ENCODE peak calls at places on chromosomes 12 and 14, in six cellular contexts. R is gastrocnemius medialis; H is BJ; O is OCI-LY7; G is CD4-positive, alpha-beta T cell; T is neural crest cell. Y is an unnamed sample.

GRCh38 chr12:53324113-53324778 is 2.8 kb upstream of the AAAS start:
- DNase-seq in R (no peak), H (no peak), O (peak; percentile 82), G (peak; percentile 33), T (no peak), Y (peak; percentile 79)

GRCh38 chr12:132566551-132567131 is 43.7 kb downstream of the LRCOL1 start:
- DNase-seq in R (no peak), H (no peak), O (no peak), G (no peak), T (no peak), Y (no peak)

GRCh38 chr14:65927871-65928270 is 515.3 kb downstream of the FUT8 start:
- DNase-seq in R (no peak), H (no peak), O (no peak), G (peak; percentile 48), T (no peak), Y (no peak)

GRCh38 chr12:49587174-49587908 is 18.1 kb downstream of the FAM186B start:
- DNase-seq in R (no peak), H (no peak), O (no peak), G (no peak), T (no peak), Y (no peak)

GRCh38 chr14:23930742-23931141 is 22.8 kb upstream of the DHRS4 start:
- DNase-seq in R (no peak), H (no peak), O (no peak), G (no peak), T (no peak), Y (no peak)

GRCh38 chr12:117850048-117850447 is 118.7 kb downstream of the KSR2 start:
- DNase-seq in R (no peak), H (no peak), O (peak; percentile 40), G (no peak), T (peak; percentile 39), Y (peak; percentile 54)

GRCh38 chr12:30010071-30011052 is 226.6 kb upstream of the TMTC1 start:
- DNase-seq in R (no peak), H (no peak), O (no peak), G (no peak), T (no peak), Y (no peak)

GRCh38 chr14:104223101-104223809 is 84.9 kb downstream of the KIF26A start:
- DNase-seq in R (no peak), H (no peak), O (no peak), G (no peak), T (no peak), Y (no peak)

GRCh38 chr12:19967486-19967885 is 400.9 kb upstream of the PDE3A start:
- DNase-seq in R (no peak), H (peak; percentile 93), O (no peak), G (no peak), T (no peak), Y (no peak)

GRCh38 chr12:115079760-115080159 is 395.8 kb upstream of the TBX3 start:
- DNase-seq in R (no peak), H (no peak), O (no peak), G (no peak), T (no peak), Y (no peak)

GRCh38 chr12:64895541-64895940 is 71.1 kb downstream of the TBC1D30 start:
- DNase-seq in R (no peak), H (no peak), O (no peak), G (no peak), T (no peak), Y (no peak)

GRCh38 chr14:80206351-80206750 is 5.0 kb downstream of the DIO2 start:
- DNase-seq in R (no peak), H (no peak), O (no peak), G (no peak), T (no peak), Y (no peak)

GRCh38 chr14:105090493-105091334 is 25.5 kb upstream of the GPR132 start:
- DNase-seq in R (peak; percentile 45), H (no peak), O (peak; percentile 82), G (peak; percentile 82), T (peak; percentile 88), Y (peak; percentile 90)

GRCh38 chr14:51006781-51007211 is 62.5 kb upstream of the PYGL start:
- DNase-seq in R (peak; percentile 82), H (peak; percentile 41), O (no peak), G (no peak), T (peak; percentile 12), Y (no peak)

DNA sequence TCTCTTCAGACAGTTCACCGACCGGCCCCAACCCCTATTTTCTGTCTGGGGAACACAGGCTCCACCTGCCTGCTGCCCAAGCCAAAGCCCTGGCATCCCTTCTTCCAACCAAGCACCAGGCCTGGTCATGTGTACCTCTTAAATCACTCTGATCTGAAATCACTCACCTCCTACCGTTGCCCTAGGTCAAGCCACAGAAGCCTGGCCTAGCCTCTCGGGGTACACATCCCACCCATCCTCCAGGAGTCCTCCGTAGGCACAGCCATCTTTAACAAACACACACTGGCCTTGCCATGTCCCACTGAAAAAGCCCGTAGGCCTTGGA is 81.8 kb downstream of the IRF2BPL start:
- DNase-seq in R (no peak), H (no peak), O (no peak), G (no peak), T (no peak), Y (no peak)
- TF ChIP-seq CTCF in R (no peak), H (no peak), O (no peak), G (no peak), T (no peak), Y (no peak)

GRCh38 chr14:74563621-74564159 is 48.3 kb downstream of the LTBP2 start:
- DNase-seq in R (no peak), H (no peak), O (no peak), G (no peak), T (no peak), Y (no peak)
- TF ChIP-seq CTCF in R (no peak), H (no peak), O (no peak), G (no peak), T (no peak), Y (no peak)

GRCh38 chr12:40375076-40375475 is 150.3 kb downstream of the LRRK2 start:
- DNase-seq in R (no peak), H (no peak), O (peak; percentile 50), G (no peak), T (no peak), Y (no peak)
- TF ChIP-seq CTCF in R (no peak), H (peak; percentile 37), O (peak; percentile 75), G (no peak), T (peak; percentile 43), Y (no peak)

DNA sequence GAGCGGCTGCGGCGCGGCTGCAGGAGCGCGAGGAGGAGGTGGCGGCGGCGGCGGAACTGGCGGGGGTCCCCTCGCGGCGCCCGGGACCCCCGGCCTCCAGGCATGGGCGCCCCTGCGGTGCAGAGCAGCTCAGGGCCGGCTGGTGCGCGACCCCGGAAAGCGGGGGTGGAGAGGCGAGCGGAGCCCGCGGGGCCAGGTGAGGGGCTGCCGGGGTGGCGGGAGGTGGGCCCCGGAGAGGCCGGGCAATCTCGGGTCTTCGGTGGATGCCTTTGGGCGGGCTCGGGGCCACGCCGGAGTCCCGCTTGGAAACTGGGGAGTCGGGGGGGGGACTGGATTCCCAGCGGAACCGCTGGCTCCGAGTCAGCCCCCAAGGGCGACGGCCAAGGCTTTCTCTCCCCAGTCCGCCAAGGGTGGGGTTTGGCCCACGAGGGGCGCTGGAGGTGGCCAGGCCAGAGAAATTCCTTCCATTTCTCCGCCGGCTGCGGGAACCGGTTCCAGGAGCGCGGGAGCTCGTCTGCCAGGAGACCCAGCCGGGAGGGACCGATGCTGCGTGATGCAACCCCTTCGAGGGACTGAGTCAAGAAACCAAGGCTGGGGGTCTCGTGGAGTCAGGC is 13.9 kb upstream of the NR4A1 start:
- DNase-seq in R (no peak), H (no peak), O (peak; percentile 52), G (no peak), T (no peak), Y (no peak)
- TF ChIP-seq CTCF in R (peak; percentile 15), H (peak; percentile 34), O (peak; percentile 15), G (no peak), T (no peak), Y (no peak)

GRCh38 chr14:22266683-22267082 is 322.3 kb downstream of the DAD1 start:
- DNase-seq in R (no peak), H (no peak), O (no peak), G (no peak), T (no peak), Y (no peak)

GRCh38 chr14:22266141-22266442 is 322.9 kb downstream of the DAD1 start:
- DNase-seq in R (no peak), H (no peak), O (no peak), G (no peak), T (no peak), Y (no peak)

GRCh38 chr14:22263961-22264360 is 325.1 kb downstream of the DAD1 start:
- DNase-seq in R (no peak), H (no peak), O (no peak), G (no peak), T (no peak), Y (no peak)

GRCh38 chr14:22264759-22265158 is 324.3 kb downstream of the DAD1 start:
- DNase-seq in R (no peak), H (no peak), O (no peak), G (no peak), T (no peak), Y (no peak)

DNA sequence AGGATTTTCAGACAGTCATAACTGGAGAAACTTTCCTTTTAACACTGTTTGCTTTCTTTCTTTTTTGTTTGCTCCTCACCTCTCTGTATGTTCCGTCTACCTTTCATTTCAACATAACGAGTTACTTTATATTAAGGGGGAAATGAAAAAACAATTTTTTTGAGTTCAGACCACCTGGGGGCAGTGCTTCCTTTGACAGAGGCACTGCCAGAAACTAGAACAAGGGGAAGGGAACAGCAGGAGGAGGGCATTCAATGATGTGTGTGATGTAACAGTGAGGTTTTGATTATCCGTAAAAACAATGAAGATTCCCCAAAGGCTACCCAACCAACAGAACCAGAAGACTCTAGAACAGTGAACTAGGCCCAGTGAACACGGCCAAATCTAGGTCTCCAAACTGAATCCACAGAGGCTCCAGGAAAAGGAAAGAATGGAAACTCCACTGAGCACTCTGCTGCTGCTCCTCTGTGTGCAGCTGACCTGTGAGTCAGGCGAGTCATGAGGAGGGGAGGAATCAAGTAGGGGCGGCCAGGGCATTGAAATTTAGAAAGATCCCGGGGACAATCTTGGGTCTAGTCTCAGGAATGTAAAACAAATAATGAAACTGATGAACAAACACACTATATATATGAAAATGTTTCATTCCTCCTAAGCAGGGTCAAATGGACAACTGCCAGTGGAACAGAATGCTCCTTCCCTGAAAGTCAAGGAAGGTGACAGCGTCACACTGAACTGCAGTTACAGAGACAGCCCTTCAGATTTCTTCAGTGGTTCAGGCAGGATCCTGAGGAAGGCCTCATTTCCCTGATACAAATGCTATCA is 323.5 kb downstream of the DAD1 start:
- DNase-seq in R (no peak), H (no peak), O (peak; percentile 64), G (no peak), T (no peak), Y (no peak)
- TF ChIP-seq CTCF in R (no peak), H (no peak), O (peak; percentile 92), G (no peak), T (peak; percentile 31), Y (no peak)